ENCODE peak calls at places on chromosome 7, in eight cellular contexts. H, I, E, O, W, G, Z and A are unnamed samples.

GRCh38 chr7:140005754-140006503 is 56.8 kb downstream of the PARP12 start:
- DNase-seq in H (no peak), I (peak), E (no peak), O (no peak), W (no peak), G (peak), Z (peak), A (peak)

GRCh38 chr7:27179503-27180430 is 5.3 kb downstream of the HOXA11 start:
- DNase-seq in H (no peak), I (peak), E (peak), O (peak), W (peak), G (peak), Z (peak), A (peak)

GRCh38 chr7:121182902-121183301 is 145.9 kb upstream of the WNT16 start:
- DNase-seq in H (no peak), I (no peak), E (no peak), O (no peak), W (no peak), G (no peak), Z (no peak), A (no peak)

GRCh38 chr7:150898475-150899011 is 46.2 kb downstream of the AOC1 start:
- DNase-seq in H (peak), I (peak), E (peak), O (peak), W (no peak), G (peak), Z (peak), A (peak)

GRCh38 chr7:107387077-107387476 is 82.8 kb upstream of the GPR22 start:
- DNase-seq in H (no peak), I (no peak), E (no peak), O (peak), W (peak), G (peak), Z (peak), A (peak)

GRCh38 chr7:44221231-44221791 is 20.5 kb downstream of the YKT6 start:
- DNase-seq in H (no peak), I (no peak), E (no peak), O (no peak), W (no peak), G (no peak), Z (peak), A (peak)

GRCh38 chr7:12737836-12738235 is 50.4 kb downstream of the ARL4A start:
- DNase-seq in H (no peak), I (no peak), E (no peak), O (no peak), W (no peak), G (no peak), Z (no peak), A (no peak)

GRCh38 chr7:36190447-36191291 is 37.6 kb downstream of the EEPD1 start:
- DNase-seq in H (no peak), I (no peak), E (no peak), O (no peak), W (no peak), G (no peak), Z (no peak), A (no peak)

GRCh38 chr7:496528-497295 is 22.9 kb downstream of the PDGFA start:
- DNase-seq in H (no peak), I (no peak), E (no peak), O (no peak), W (no peak), G (no peak), Z (no peak), A (no peak)

GRCh38 chr7:88396948-88397322 is 90.2 kb upstream of the STEAP4 start:
- DNase-seq in H (no peak), I (no peak), E (no peak), O (no peak), W (no peak), G (no peak), Z (no peak), A (no peak)

DNA sequence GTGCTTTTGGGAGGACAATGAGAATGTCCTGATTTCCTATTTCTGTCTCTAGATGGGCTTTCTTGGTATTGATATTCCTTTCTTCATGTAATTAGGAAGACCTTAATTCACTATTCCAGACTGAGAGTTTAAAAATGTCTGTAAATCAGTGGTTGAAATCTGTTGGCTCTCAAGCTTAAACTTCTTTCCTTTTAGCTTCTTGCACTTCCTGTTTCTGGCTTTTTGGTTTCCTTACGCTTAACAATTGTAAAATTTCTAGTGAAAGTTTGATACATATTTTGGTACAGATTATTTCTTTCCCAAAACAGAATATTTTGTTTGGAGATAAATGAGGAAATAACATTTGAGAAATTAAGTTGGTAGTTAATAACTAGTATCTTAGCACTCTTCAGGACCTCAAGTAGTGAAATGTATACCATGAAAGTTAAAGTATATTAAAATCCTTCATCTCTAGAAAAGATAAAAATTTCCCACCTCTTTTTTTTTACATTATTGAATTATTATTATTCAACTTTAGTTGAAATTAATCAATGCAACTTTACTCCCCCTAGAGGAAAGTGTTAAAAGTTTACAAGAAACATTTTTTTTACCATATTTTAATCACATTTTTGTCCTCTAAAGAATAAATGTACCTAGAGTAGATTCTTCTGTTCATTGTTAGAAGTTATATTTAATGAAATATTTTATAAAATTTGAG is 137.2 kb downstream of the PHTF2 start:
- DNase-seq in H (no peak), I (peak), E (peak), O (no peak), W (no peak), G (peak), Z (no peak), A (peak)
- TF ChIP-seq CTCF in H (peak), I (peak), E (peak), O (no peak), W (peak), G (peak), Z (peak), A (peak)

GRCh38 chr7:71842376-71842775 is 569.8 kb downstream of the CALN1 start:
- DNase-seq in H (no peak), I (no peak), E (no peak), O (no peak), W (no peak), G (no peak), Z (no peak), A (no peak)
- TF ChIP-seq CTCF in H (no peak), I (no peak), E (no peak), O (no peak), W (no peak), G (no peak), Z (no peak), A (no peak)

DNA sequence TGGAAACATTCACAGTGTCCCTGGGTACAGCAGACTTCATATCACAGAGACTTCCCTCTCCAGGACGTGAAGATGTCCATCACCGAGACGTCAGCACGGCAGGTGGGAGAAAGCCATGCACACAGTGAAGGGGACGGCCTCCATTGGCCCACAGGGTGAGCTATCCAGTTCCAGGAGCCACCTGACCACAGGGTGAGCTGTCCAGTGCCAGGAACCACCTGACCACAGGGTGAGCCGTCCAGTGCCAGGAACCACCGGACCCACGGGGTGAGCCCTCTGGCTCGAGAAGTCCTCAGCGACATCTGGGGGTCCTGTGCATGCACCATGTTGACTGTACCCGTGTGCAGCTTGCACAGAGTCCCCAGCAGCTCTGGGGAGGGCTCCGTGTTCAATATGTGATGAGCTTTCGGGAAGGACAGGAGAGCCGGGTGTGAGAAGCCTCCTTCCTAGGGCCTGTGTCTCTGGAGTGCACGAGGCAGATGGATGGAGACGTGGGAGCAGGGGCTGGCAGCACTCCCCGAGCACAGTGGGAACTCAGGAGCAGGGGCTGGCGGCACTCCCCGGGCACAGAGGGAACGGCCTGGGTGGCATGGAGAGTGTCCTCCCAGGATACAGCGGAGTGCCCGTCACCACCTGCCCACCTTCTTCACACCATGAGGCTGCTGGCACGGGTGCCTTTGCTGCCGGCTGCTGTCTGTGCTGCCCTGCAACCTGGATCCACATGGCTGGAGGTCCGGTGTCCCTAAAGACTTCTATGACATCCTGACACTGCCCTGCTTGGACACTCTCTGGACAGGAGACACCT is 616.2 kb downstream of the DNAJB6 start:
- DNase-seq in H (no peak), I (no peak), E (no peak), O (no peak), W (no peak), G (no peak), Z (no peak), A (no peak)
- TF ChIP-seq CTCF in H (no peak), I (no peak), E (no peak), O (no peak), W (no peak), G (no peak), Z (no peak), A (no peak)

GRCh38 chr7:29309041-29309860 is 114.7 kb downstream of the CHN2 start:
- DNase-seq in H (no peak), I (peak), E (no peak), O (no peak), W (no peak), G (no peak), Z (no peak), A (no peak)
- TF ChIP-seq CTCF in H (no peak), I (peak), E (no peak), O (peak), W (no peak), G (peak), Z (no peak), A (peak)

DNA sequence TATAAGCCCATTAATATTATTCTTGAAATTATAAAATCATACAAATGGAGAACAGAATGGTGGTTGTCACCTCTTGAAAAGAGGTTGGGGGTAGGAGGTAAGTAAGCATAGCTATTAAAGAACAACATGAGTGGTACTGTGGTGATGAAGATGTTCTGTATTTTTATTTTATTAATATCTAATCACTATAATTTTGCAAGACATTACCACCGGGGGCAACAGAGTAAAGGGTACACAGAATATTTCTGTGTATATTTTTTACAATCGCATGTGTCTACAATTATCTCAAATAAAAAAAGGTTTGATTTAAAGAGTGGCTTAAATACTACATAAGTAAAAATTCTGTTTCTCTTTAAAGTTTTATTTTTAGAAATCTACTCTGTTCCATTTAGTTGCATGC is 557.8 kb downstream of the NXPH1 start:
- DNase-seq in H (no peak), I (no peak), E (no peak), O (no peak), W (no peak), G (no peak), Z (no peak), A (no peak)
- TF ChIP-seq CTCF in H (no peak), I (no peak), E (no peak), O (no peak), W (no peak), G (no peak), Z (no peak), A (no peak)

GRCh38 chr7:28842769-28843295 is 115.3 kb downstream of the TRIL start:
- DNase-seq in H (no peak), I (no peak), E (no peak), O (no peak), W (no peak), G (no peak), Z (no peak), A (no peak)

GRCh38 chr7:28836661-28837060 is 121.5 kb downstream of the TRIL start:
- DNase-seq in H (no peak), I (no peak), E (no peak), O (no peak), W (no peak), G (no peak), Z (no peak), A (no peak)

GRCh38 chr7:28841766-28842165 is 116.4 kb downstream of the TRIL start:
- DNase-seq in H (no peak), I (no peak), E (no peak), O (no peak), W (no peak), G (no peak), Z (no peak), A (no peak)

GRCh38 chr7:28845106-28845505 is 113.0 kb downstream of the TRIL start:
- DNase-seq in H (no peak), I (no peak), E (no peak), O (no peak), W (no peak), G (no peak), Z (no peak), A (no peak)

GRCh38 chr7:28840515-28841125 is 117.5 kb downstream of the TRIL start:
- DNase-seq in H (no peak), I (peak), E (no peak), O (no peak), W (no peak), G (peak), Z (no peak), A (peak)
- TF ChIP-seq CTCF in H (peak), I (peak), E (peak), O (peak), W (peak), G (peak), Z (peak), A (peak)

GRCh38 chr7:131285558-131285957 is 42.1 kb upstream of the MKLN1 start:
- DNase-seq in H (no peak), I (no peak), E (no peak), O (no peak), W (no peak), G (peak), Z (no peak), A (peak)

GRCh38 chr7:131288446-131288845 is 39.2 kb upstream of the MKLN1 start:
- DNase-seq in H (no peak), I (no peak), E (no peak), O (no peak), W (no peak), G (no peak), Z (no peak), A (no peak)

GRCh38 chr7:131289051-131289450 is 38.6 kb upstream of the MKLN1 start:
- DNase-seq in H (no peak), I (no peak), E (no peak), O (no peak), W (no peak), G (no peak), Z (no peak), A (no peak)

GRCh38 chr7:131281649-131282048 is 46.0 kb upstream of the MKLN1 start:
- DNase-seq in H (no peak), I (no peak), E (no peak), O (no peak), W (no peak), G (no peak), Z (no peak), A (no peak)

GRCh38 chr7:131284702-131285419 is 42.8 kb upstream of the MKLN1 start:
- DNase-seq in H (no peak), I (no peak), E (no peak), O (peak), W (no peak), G (peak), Z (peak), A (peak)
- TF ChIP-seq CTCF in H (no peak), I (no peak), E (no peak), O (no peak), W (no peak), G (no peak), Z (no peak), A (no peak)